ENCODE peak calls at places on chromosomes 7 and 10, in nine cellular contexts. One of them, this sample, is unnamed.

GRCh38 chr7:46385662-46386309 is 464.7 kb upstream of the IGFBP3 start:
- DNase-seq in mammary epithelial cell: peak
- DNase-seq in dorsolateral prefrontal cortex: no peak
- DNase-seq in fibroblast of mammary gland: peak
- DNase-seq in lung: no peak
- DNase-seq in body of pancreas: no peak
- DNase-seq in fibroblast of pulmonary artery: peak
- DNase-seq in NCI-H1105 treated with DMSO at 0.1 percent for 48 hours: no peak
- DNase-seq in ureter: no peak
- DNase-seq in this sample: peak

GRCh38 chr7:95608344-95609173 is 12.2 kb upstream of the PDK4 start:
- DNase-seq in mammary epithelial cell: peak
- DNase-seq in dorsolateral prefrontal cortex: peak
- DNase-seq in fibroblast of mammary gland: peak
- DNase-seq in lung: peak
- DNase-seq in body of pancreas: peak
- DNase-seq in fibroblast of pulmonary artery: peak
- DNase-seq in NCI-H1105 treated with DMSO at 0.1 percent for 48 hours: peak
- DNase-seq in ureter: peak
- DNase-seq in this sample: peak

GRCh38 chr10:102117391-102118159 is 2.6 kb downstream of the LDB1 start:
- DNase-seq in mammary epithelial cell: peak
- DNase-seq in dorsolateral prefrontal cortex: peak
- DNase-seq in fibroblast of mammary gland: peak
- DNase-seq in lung: peak
- DNase-seq in body of pancreas: peak
- DNase-seq in fibroblast of pulmonary artery: peak
- DNase-seq in NCI-H1105 treated with DMSO at 0.1 percent for 48 hours: peak
- DNase-seq in ureter: peak
- DNase-seq in this sample: peak

GRCh38 chr7:130939285-130940095 is 205.5 kb upstream of the KLF14 start:
- DNase-seq in mammary epithelial cell: no peak
- DNase-seq in dorsolateral prefrontal cortex: no peak
- DNase-seq in fibroblast of mammary gland: peak
- DNase-seq in lung: no peak
- DNase-seq in body of pancreas: no peak
- DNase-seq in fibroblast of pulmonary artery: no peak
- DNase-seq in NCI-H1105 treated with DMSO at 0.1 percent for 48 hours: no peak
- DNase-seq in ureter: no peak
- DNase-seq in this sample: no peak

GRCh38 chr10:84138478-84139125 is 707 bp upstream of the GHITM start:
- DNase-seq in mammary epithelial cell: no peak
- DNase-seq in dorsolateral prefrontal cortex: no peak
- DNase-seq in fibroblast of mammary gland: peak
- DNase-seq in lung: no peak
- DNase-seq in body of pancreas: peak
- DNase-seq in fibroblast of pulmonary artery: no peak
- DNase-seq in NCI-H1105 treated with DMSO at 0.1 percent for 48 hours: no peak
- DNase-seq in ureter: no peak
- DNase-seq in this sample: peak

GRCh38 chr7:16347461-16348192 is 73.7 kb downstream of the CRPPA start:
- DNase-seq in mammary epithelial cell: peak
- DNase-seq in dorsolateral prefrontal cortex: no peak
- DNase-seq in fibroblast of mammary gland: peak
- DNase-seq in lung: no peak
- DNase-seq in body of pancreas: no peak
- DNase-seq in fibroblast of pulmonary artery: peak
- DNase-seq in NCI-H1105 treated with DMSO at 0.1 percent for 48 hours: no peak
- DNase-seq in ureter: no peak
- DNase-seq in this sample: peak

GRCh38 chr10:129909531-129910286 is 54.4 kb downstream of the EBF3 start:
- DNase-seq in mammary epithelial cell: no peak
- DNase-seq in dorsolateral prefrontal cortex: no peak
- DNase-seq in fibroblast of mammary gland: no peak
- DNase-seq in lung: no peak
- DNase-seq in body of pancreas: no peak
- DNase-seq in fibroblast of pulmonary artery: no peak
- DNase-seq in NCI-H1105 treated with DMSO at 0.1 percent for 48 hours: no peak
- DNase-seq in ureter: no peak
- DNase-seq in this sample: no peak

GRCh38 chr7:57413529-57414398 is 36.2 kb upstream of the ZNF716 start:
- DNase-seq in mammary epithelial cell: no peak
- DNase-seq in dorsolateral prefrontal cortex: no peak
- DNase-seq in fibroblast of mammary gland: no peak
- DNase-seq in lung: peak
- DNase-seq in body of pancreas: no peak
- DNase-seq in fibroblast of pulmonary artery: no peak
- DNase-seq in NCI-H1105 treated with DMSO at 0.1 percent for 48 hours: no peak
- DNase-seq in ureter: no peak
- DNase-seq in this sample: no peak